ENCODE peak calls at places on chromosomes 2 and 18, in five cellular contexts. P, M, I, K and F are unnamed samples.
A peak's percentile ranks its signal among the peaks of the same experiment; 100 is the strongest.

GRCh38 chr2:8566788-8567468 is 114.9 kb upstream of the ID2 start:
- DNase-seq in P (no peak), M (no peak), I (no peak), K (no peak), F (no peak)

GRCh38 chr2:53877556-53877955 is 17.8 kb upstream of the GPR75 start:
- DNase-seq in P (no peak), M (no peak), I (no peak), K (no peak), F (no peak)

GRCh38 chr18:24567199-24567598 is 106.8 kb downstream of the HRH4 start:
- DNase-seq in P (no peak), M (no peak), I (no peak), K (no peak), F (no peak)

GRCh38 chr2:71897145-71897495 is 250.5 kb downstream of the CYP26B1 start:
- DNase-seq in P (peak; percentile 72), M (no peak), I (no peak), K (no peak), F (no peak)

GRCh38 chr2:239811806-239812560 is 213.2 kb downstream of the NDUFA10 start:
- DNase-seq in P (no peak), M (no peak), I (no peak), K (no peak), F (no peak)

GRCh38 chr2:191853843-191854242 is 7.0 kb upstream of the CAVIN2 start:
- DNase-seq in P (no peak), M (no peak), I (no peak), K (no peak), F (no peak)

GRCh38 chr2:45881970-45882581 is 230.6 kb downstream of the PRKCE start:
- DNase-seq in P (no peak), M (no peak), I (no peak), K (no peak), F (no peak)

GRCh38 chr2:233945146-233945545 is 28.0 kb downstream of the TRPM8 start:
- DNase-seq in P (no peak), M (no peak), I (no peak), K (no peak), F (no peak)

GRCh38 chr2:122707224-122707824 is 951.9 kb downstream of the TSN start:
- DNase-seq in P (no peak), M (no peak), I (no peak), K (no peak), F (no peak)

GRCh38 chr2:112006076-112006410 is 49.0 kb upstream of the TMEM87B start:
- DNase-seq in P (no peak), M (no peak), I (no peak), K (no peak), F (no peak)

GRCh38 chr18:9653390-9653789 is 39.0 kb upstream of the PPP4R1 start:
- DNase-seq in P (peak; percentile 45), M (no peak), I (peak; percentile 85), K (no peak), F (peak; percentile 30)

GRCh38 chr18:55323051-55323994 is 264.7 kb downstream of the TCF4 start:
- DNase-seq in P (no peak), M (no peak), I (no peak), K (no peak), F (no peak)

GRCh38 chr18:47912343-47912742 is 18.1 kb downstream of the SMAD2 start:
- DNase-seq in P (no peak), M (no peak), I (no peak), K (no peak), F (peak; percentile 40)

GRCh38 chr2:46873632-46874068 is 42.0 kb downstream of the MCFD2 start:
- DNase-seq in P (no peak), M (no peak), I (no peak), K (no peak), F (peak; percentile 94)

GRCh38 chr18:2083691-2084090 is 487.6 kb downstream of the METTL4 start:
- DNase-seq in P (peak; percentile 8), M (no peak), I (no peak), K (no peak), F (peak; percentile 12)

GRCh38 chr18:32910694-32911296 is 138.0 kb upstream of the KLHL14 start:
- DNase-seq in P (no peak), M (no peak), I (no peak), K (no peak), F (no peak)

GRCh38 chr2:107932483-107932882 is 53.8 kb upstream of the SLC5A7 start:
- DNase-seq in P (no peak), M (no peak), I (no peak), K (no peak), F (no peak)

GRCh38 chr2:32652555-32653209 is 24.8 kb downstream of the TTC27 start:
- DNase-seq in P (no peak), M (no peak), I (no peak), K (no peak), F (no peak)

GRCh38 chr2:6356127-6356761 is 509.5 kb downstream of the CMPK2 start:
- DNase-seq in P (no peak), M (no peak), I (no peak), K (no peak), F (no peak)

GRCh38 chr2:193963472-193964119 is 1693.4 kb upstream of the SLC39A10 start:
- DNase-seq in P (no peak), M (no peak), I (no peak), K (no peak), F (peak; percentile 73)

GRCh38 chr2:46913471-46914381 is 1.9 kb downstream of the MCFD2 start:
- DNase-seq in P (no peak), M (no peak), I (peak; percentile 80), K (no peak), F (peak; percentile 58)

GRCh38 chr18:37450434-37451133 is 115.0 kb downstream of the CELF4 start:
- DNase-seq in P (no peak), M (no peak), I (no peak), K (no peak), F (peak; percentile 60)

GRCh38 chr2:146317959-146318358 is 1526.9 kb upstream of the ACVR2A start:
- DNase-seq in P (no peak), M (no peak), I (no peak), K (no peak), F (peak; percentile 78)

GRCh38 chr2:84776011-84776410 is 104.9 kb downstream of the TRABD2A start:
- DNase-seq in P (no peak), M (no peak), I (no peak), K (no peak), F (no peak)

GRCh38 chr2:172339431-172340010 is 87.9 kb upstream of the ITGA6 start:
- DNase-seq in P (no peak), M (no peak), I (no peak), K (no peak), F (no peak)

GRCh38 chr2:221130431-221130830 is 441.7 kb downstream of the EPHA4 start:
- DNase-seq in P (no peak), M (no peak), I (no peak), K (no peak), F (no peak)

GRCh38 chr2:134778372-134778771 is 59.6 kb upstream of the TMEM163 start:
- DNase-seq in P (no peak), M (no peak), I (no peak), K (no peak), F (no peak)

GRCh38 chr18:42617086-42617725 is 498.3 kb downstream of the RIT2 start:
- DNase-seq in P (no peak), M (no peak), I (no peak), K (no peak), F (peak; percentile 1)

GRCh38 chr2:161269111-161269510 is 39.1 kb upstream of the PSMD14 start:
- DNase-seq in P (no peak), M (no peak), I (no peak), K (no peak), F (no peak)

DNA sequence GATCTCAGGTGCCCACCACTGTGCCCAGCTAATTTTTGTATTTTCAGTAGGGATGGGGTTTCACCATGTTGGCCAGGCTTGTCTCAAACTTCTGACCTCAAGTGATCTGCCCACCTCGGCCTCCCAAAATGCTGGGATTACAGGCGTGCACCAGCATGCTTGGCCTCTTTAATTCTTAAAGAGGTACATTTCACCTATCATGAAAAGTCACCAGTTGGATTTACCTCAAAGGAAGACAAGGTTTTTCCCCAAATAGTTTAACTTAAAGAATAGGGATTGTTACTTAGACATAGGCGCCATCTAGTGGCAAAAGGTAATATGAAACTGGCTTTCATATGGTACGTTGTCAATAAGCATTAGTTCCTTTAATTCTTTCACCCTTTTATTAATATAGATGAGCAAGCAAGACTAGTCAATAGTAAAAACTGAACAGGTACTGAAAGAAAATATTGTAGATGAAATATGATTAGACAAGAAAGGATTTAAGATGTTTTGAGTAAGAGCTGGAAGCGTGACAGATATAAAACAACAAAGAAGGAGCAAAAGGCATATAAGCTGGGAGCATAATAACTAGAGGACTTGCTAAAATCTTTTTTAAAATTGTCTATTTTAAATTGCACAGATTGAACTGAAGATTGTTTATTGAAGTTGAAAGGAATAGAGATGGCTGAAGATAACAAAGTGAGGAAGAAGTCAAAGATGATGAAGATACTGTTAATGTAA is 35.0 kb upstream of the PSMD14 start:
- DNase-seq in P (no peak), M (no peak), I (no peak), K (no peak), F (peak; percentile 75)
- H3K27ac ChIP-seq in P (no peak overlapping the region), M (no peak overlapping the region), I (no peak overlapping the region), K (no peak overlapping the region), F (no peak overlapping the region)

GRCh38 chr2:237024255-237024654 is 61.4 kb upstream of the COPS8 start:
- DNase-seq in P (no peak), M (no peak), I (no peak), K (no peak), F (no peak)

GRCh38 chr2:237025090-237025865 is 60.4 kb upstream of the COPS8 start:
- DNase-seq in P (no peak), M (no peak), I (no peak), K (no peak), F (peak; percentile 73)

GRCh38 chr2:237022533-237022932 is 63.2 kb upstream of the COPS8 start:
- DNase-seq in P (no peak), M (no peak), I (no peak), K (no peak), F (no peak)

GRCh38 chr2:237020086-237020485 is 65.6 kb upstream of the COPS8 start:
- DNase-seq in P (no peak), M (no peak), I (no peak), K (no peak), F (no peak)
- H3K4me3 ChIP-seq in P (no peak overlapping the region), M (no peak overlapping the region), I (no peak overlapping the region), K (no peak overlapping the region), F (no peak overlapping the region)

DNA sequence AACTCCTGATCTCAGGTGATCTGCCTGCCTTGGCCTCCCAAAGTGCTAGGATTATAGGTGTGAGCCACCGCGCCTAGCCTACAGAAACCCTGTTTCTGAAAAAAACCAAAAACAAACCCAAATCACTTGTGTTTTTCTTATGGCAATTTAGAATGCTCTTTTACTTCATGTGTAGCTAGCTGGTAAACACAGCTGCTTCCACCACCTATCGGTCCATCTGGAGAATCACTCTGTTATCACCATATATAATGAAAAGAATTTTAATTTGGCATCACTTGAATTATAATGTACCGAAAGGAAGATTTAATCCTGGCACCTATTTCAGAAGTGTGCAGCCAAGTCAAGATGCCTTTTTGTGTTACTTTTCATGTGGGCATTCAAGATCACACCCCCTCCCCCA is 86.5 kb upstream of the ITGB6 start:
- DNase-seq in P (no peak), M (no peak), I (no peak), K (no peak), F (no peak)
- H3K36me3 ChIP-seq in P (peaks cover 38% of the 10 kb centered on the region), M (peaks cover 37% of the 10 kb centered on the region), I (peaks cover 6% of the 10 kb centered on the region), K (peaks cover 27% of the 10 kb centered on the region), F (peaks cover 28% of the 10 kb centered on the region)

GRCh38 chr18:11661430-11661829 is 27.6 kb upstream of the GNAL start:
- DNase-seq in P (no peak), M (no peak), I (no peak), K (no peak), F (peak; percentile 19)
- H3K27ac ChIP-seq in P (no peak overlapping the region), M (no peak overlapping the region), I (no peak overlapping the region), K (no peak overlapping the region), F (no peak overlapping the region)